ENCODE peak calls at places on chromosomes 11 and 22, in nine cellular contexts. K is upper lobe of right lung, E is IMR-90, D is OCI-LY7, J is PC-3, Z is prostate gland, L is esophagus squamous epithelium, Q is pancreas, Y is colonic mucosa. I is an unnamed sample.

GRCh38 chr11:304915-305833 is 2.4 kb upstream of the IFITM2 start:
- DNase-seq in K (peak; percentile 71), E (peak; percentile 79), D (peak; percentile 80), J (peak; percentile 66), Z (peak; percentile 69), L (no peak), Q (peak; percentile 65), Y (peak; percentile 67), I (no peak)

GRCh38 chr22:28075260-28075981 is 156.4 kb upstream of the PITPNB start:
- DNase-seq in K (no peak), E (peak; percentile 91), D (no peak), J (peak; percentile 41), Z (no peak), L (no peak), Q (peak; percentile 70), Y (peak; percentile 29), I (no peak)

GRCh38 chr11:110991621-110992355 is 253.7 kb upstream of the POU2AF2 start:
- DNase-seq in K (no peak), E (no peak), D (no peak), J (no peak), Z (no peak), L (no peak), Q (no peak), Y (no peak), I (no peak)

GRCh38 chr11:45673441-45673840 is 8.0 kb upstream of the CHST1 start:
- DNase-seq in K (no peak), E (no peak), D (no peak), J (no peak), Z (no peak), L (no peak), Q (no peak), Y (no peak), I (no peak)

GRCh38 chr11:70463478-70464255 is 65.3 kb downstream of the CTTN start:
- DNase-seq in K (peak; percentile 61), E (no peak), D (peak; percentile 16), J (no peak), Z (no peak), L (no peak), Q (no peak), Y (no peak), I (no peak)

GRCh38 chr11:15923169-15923568 is 433.2 kb downstream of the SOX6 start:
- DNase-seq in K (no peak), E (no peak), D (no peak), J (no peak), Z (no peak), L (no peak), Q (no peak), Y (no peak), I (no peak)

GRCh38 chr11:721913-722811 is 16.1 kb downstream of the EPS8L2 start:
- DNase-seq in K (peak; percentile 77), E (no peak), D (peak; percentile 75), J (no peak), Z (no peak), L (no peak), Q (no peak), Y (peak; percentile 49), I (no peak)

GRCh38 chr11:65811764-65812475 is 21.8 kb upstream of the SNX32 start:
- DNase-seq in K (peak; percentile 83), E (no peak), D (no peak), J (no peak), Z (no peak), L (no peak), Q (no peak), Y (no peak), I (no peak)

GRCh38 chr22:21797444-21798221 is 62.0 kb upstream of the YPEL1 start:
- DNase-seq in K (no peak), E (peak; percentile 31), D (no peak), J (no peak), Z (no peak), L (no peak), Q (no peak), Y (no peak), I (no peak)

GRCh38 chr22:37020192-37020479 is 594 bp downstream of the MPST start:
- DNase-seq in K (no peak), E (peak; percentile 47), D (peak; percentile 36), J (peak; percentile 41), Z (peak; percentile 62), L (no peak), Q (no peak), Y (peak; percentile 80), I (no peak)
- H3K27ac ChIP-seq in K (peak overlapping the region; percentile 90), E (peak overlapping the region; percentile 82), D (peak overlapping the region; percentile 46), J (no peak overlapping the region), Z (peak overlapping the region; percentile 91), L (peak overlapping the region; percentile 92), Q (peak overlapping the region; percentile 90), Y (peak overlapping the region; percentile 99), I (peak overlapping the region; percentile 57)

DNA sequence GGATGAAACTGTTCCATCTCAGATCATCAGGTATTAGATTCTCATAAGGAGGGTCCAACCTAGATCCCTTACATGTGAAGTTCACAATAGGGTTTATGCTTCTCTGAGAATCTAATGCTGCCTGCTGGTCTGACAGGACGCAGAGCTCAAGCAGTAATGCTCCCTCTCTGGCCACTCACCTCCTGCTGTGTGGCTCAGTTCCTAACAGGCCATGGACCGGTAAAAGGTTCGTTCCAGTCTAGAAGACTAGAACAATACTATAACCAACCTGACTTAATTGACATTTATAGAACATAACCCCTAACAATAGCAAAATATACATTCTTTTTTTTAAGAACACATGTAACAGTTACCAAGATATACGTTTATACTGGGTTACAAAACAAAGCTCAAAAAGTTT is 45.8 kb downstream of the ATG16L2 start:
- DNase-seq in K (no peak), E (no peak), D (no peak), J (no peak), Z (no peak), L (no peak), Q (no peak), Y (no peak), I (no peak)
- H3K36me3 ChIP-seq in K (peaks cover 3% of the 10 kb centered on the region), E (no peaks in the 10 kb centered on the region), D (peaks cover 94% of the 10 kb centered on the region), J (no peaks in the 10 kb centered on the region), Z (no peaks in the 10 kb centered on the region), L (no peaks in the 10 kb centered on the region), Q (no peaks in the 10 kb centered on the region), Y (no peaks in the 10 kb centered on the region), I (no peaks in the 10 kb centered on the region)

GRCh38 chr22:39017596-39018365 is 3.1 kb upstream of the APOBEC3D start:
- DNase-seq in K (no peak), E (no peak), D (no peak), J (no peak), Z (no peak), L (no peak), Q (no peak), Y (no peak), I (no peak)
- TF ChIP-seq CTCF in K (no peak), E (no peak), D (no peak), J (no peak), Z (no peak), L (no peak), Q (no peak), Y (no peak), I (no peak)

GRCh38 chr11:60633645-60634044 is 65.8 kb upstream of the MS4A8 start:
- DNase-seq in K (no peak), E (no peak), D (peak; percentile 16), J (no peak), Z (no peak), L (no peak), Q (no peak), Y (no peak), I (no peak)
- H3K27ac ChIP-seq in K (no peak overlapping the region), E (no peak overlapping the region), D (no peak overlapping the region), J (no peak overlapping the region), Z (no peak overlapping the region), L (no peak overlapping the region), Q (no peak overlapping the region), Y (no peak overlapping the region), I (no peak overlapping the region)

GRCh38 chr11:14418801-14419417 is 59.9 kb upstream of the RRAS2 start:
- DNase-seq in K (no peak), E (peak; percentile 25), D (peak; percentile 2), J (peak; percentile 75), Z (no peak), L (no peak), Q (no peak), Y (peak; percentile 22), I (no peak)
- H3K36me3 ChIP-seq in K (no peaks in the 10 kb centered on the region), E (no peaks in the 10 kb centered on the region), D (no peaks in the 10 kb centered on the region), J (no peaks in the 10 kb centered on the region), Z (no peaks in the 10 kb centered on the region), L (no peaks in the 10 kb centered on the region), Q (no peaks in the 10 kb centered on the region), Y (no peaks in the 10 kb centered on the region), I (no peaks in the 10 kb centered on the region)

DNA sequence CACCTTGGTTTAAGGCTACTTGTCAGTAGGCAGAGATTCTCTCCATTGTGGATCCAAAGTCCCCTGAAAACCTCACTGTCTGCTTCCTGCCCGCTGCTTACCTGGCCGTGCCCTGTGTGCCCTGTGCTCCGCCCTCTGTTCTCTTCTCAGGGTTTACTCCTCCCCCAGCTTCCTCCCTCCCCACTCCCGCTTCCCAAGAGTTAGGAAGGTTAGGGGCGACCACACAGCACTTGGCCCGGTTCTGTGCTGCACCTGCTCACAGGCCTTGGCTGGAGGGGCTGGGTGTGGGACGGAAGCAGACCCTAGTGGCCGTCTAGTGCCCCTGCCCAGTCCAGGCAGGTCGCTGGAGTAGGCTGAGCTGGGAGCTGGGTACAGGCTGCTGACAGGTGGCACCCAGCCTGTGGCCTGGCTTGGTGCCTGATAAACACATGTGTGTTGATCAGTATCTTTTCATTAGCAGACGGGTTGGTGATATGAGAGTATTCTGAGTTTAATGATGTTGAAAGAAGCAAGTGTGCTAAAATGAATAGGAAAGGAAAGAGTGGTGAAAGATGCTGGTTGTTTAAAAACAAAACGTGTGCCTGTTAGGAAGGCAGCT is 40.5 kb downstream of the GRAMD4 start:
- DNase-seq in K (no peak), E (no peak), D (no peak), J (no peak), Z (peak; percentile 66), L (no peak), Q (peak; percentile 48), Y (peak; percentile 82), I (no peak)
- TF ChIP-seq CTCF in K (no peak), E (no peak), D (no peak), J (no peak), Z (no peak), L (no peak), Q (no peak), Y (no peak), I (no peak)

GRCh38 chr22:49956914-49957825 is 3.4 kb upstream of the PIM3 start:
- DNase-seq in K (peak; percentile 66), E (no peak), D (no peak), J (no peak), Z (no peak), L (no peak), Q (no peak), Y (no peak), I (no peak)
- H3K27ac ChIP-seq in K (peak overlapping the region; percentile 42), E (no peak overlapping the region), D (no peak overlapping the region), J (no peak overlapping the region), Z (no peak overlapping the region), L (no peak overlapping the region), Q (no peak overlapping the region), Y (no peak overlapping the region), I (no peak overlapping the region)

DNA sequence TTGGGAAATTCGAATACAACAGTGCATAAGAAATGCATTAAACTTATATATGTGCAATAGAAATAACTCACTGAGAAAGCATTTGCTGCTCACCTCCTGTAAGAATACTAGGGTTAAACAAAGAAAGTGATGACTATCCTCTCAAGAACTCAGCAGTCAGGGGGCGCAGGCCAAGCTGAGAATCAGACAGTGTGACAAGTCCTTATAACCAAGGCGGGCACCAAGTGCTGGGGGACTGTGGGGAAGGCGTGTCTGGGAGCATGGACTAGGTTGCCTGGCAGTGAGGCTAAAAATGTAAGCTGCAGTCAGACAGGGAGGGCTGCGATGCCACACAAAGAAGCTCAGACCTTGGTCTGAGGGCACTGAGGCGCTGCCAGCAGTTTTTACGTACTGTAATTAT is 73.6 kb downstream of the FLI1 start:
- DNase-seq in K (no peak), E (peak; percentile 60), D (no peak), J (peak; percentile 8), Z (no peak), L (no peak), Q (no peak), Y (no peak), I (no peak)
- H3K36me3 ChIP-seq in K (peaks cover 86% of the 10 kb centered on the region), E (peaks cover 17% of the 10 kb centered on the region), D (peaks cover 80% of the 10 kb centered on the region), J (no peaks in the 10 kb centered on the region), Z (no peaks in the 10 kb centered on the region), L (no peaks in the 10 kb centered on the region), Q (no peaks in the 10 kb centered on the region), Y (no peaks in the 10 kb centered on the region), I (no peaks in the 10 kb centered on the region)

GRCh38 chr11:77213589-77214428 is 85.8 kb downstream of the MYO7A start:
- DNase-seq in K (peak; percentile 48), E (no peak), D (no peak), J (no peak), Z (no peak), L (no peak), Q (no peak), Y (no peak), I (no peak)
- TF ChIP-seq CTCF in K (no peak), E (no peak), D (no peak), J (no peak), Z (no peak), L (no peak), Q (no peak), Y (no peak), I (no peak)

I was measured in RWPE2.